ENCODE peak calls at places on chromosomes 3 and 15, in four cellular contexts. D, H, V and K are unnamed samples.

GRCh38 chr3:23550402-23550801 is 255.4 kb upstream of the UBE2E1 start:
- DNase-seq in D (no peak), H (no peak), V (no peak), K (peak)

GRCh38 chr3:4716231-4716630 is 223.1 kb downstream of the ITPR1 start:
- DNase-seq in V (no peak), D (no peak), H (no peak), K (no peak)

GRCh38 chr15:69081310-69082004 is 67.0 kb downstream of the NOX5 start:
- DNase-seq in H (no peak), D (peak), V (no peak), K (no peak)

GRCh38 chr3:111735271-111735758 is 123.8 kb upstream of the PHLDB2 start:
- DNase-seq in V (no peak), D (no peak), H (peak), K (no peak)

GRCh38 chr3:133926736-133927542 is 31.3 kb upstream of the RAB6B start:
- DNase-seq in D (no peak), H (no peak), V (no peak), K (no peak)

GRCh38 chr15:79332824-79333510 is 22.1 kb downstream of the TMED3 start:
- DNase-seq in V (no peak), D (no peak), H (no peak), K (no peak)

GRCh38 chr3:155934215-155934614 is 63.8 kb downstream of the GMPS start:
- DNase-seq in H (no peak), D (no peak), V (no peak), K (no peak)

GRCh38 chr3:69739204-69740102 is at the start of gene MITF:
- DNase-seq in H (peak), V (no peak), D (peak), K (peak)

GRCh38 chr15:89211678-89212170 is 9.7 kb downstream of the RLBP1 start:
- DNase-seq in D (no peak), V (no peak), H (no peak), K (no peak)

GRCh38 chr3:139118835-139119234 is 74.1 kb upstream of the PRR23C start:
- DNase-seq in H (no peak), D (peak), V (no peak), K (no peak)

GRCh38 chr3:31908391-31909097 is 72.5 kb downstream of the OSBPL10 start:
- DNase-seq in D (no peak), H (peak), V (no peak), K (no peak)

GRCh38 chr3:106371605-106372292 is 502.9 kb upstream of the CBLB start:
- DNase-seq in D (no peak), H (no peak), V (no peak), K (no peak)

GRCh38 chr15:95581595-95581994 is 748.9 kb upstream of the NR2F2 start:
- DNase-seq in H (no peak), D (no peak), V (no peak), K (no peak)

GRCh38 chr15:90557147-90557546 is 27.4 kb downstream of the CRTC3 start:
- DNase-seq in D (no peak), V (peak), H (no peak), K (peak)

GRCh38 chr15:39031596-39031995 is 467.0 kb upstream of the RASGRP1 start:
- DNase-seq in H (no peak), D (no peak), V (no peak), K (no peak)

GRCh38 chr15:77981281-77982126 is 96.0 kb downstream of the TBC1D2B start:
- DNase-seq in H (no peak), D (no peak), V (no peak), K (no peak)

GRCh38 chr3:184741259-184741556 is 29.3 kb upstream of the MAGEF1 start:
- DNase-seq in H (no peak), D (no peak), V (no peak), K (no peak)

DNA sequence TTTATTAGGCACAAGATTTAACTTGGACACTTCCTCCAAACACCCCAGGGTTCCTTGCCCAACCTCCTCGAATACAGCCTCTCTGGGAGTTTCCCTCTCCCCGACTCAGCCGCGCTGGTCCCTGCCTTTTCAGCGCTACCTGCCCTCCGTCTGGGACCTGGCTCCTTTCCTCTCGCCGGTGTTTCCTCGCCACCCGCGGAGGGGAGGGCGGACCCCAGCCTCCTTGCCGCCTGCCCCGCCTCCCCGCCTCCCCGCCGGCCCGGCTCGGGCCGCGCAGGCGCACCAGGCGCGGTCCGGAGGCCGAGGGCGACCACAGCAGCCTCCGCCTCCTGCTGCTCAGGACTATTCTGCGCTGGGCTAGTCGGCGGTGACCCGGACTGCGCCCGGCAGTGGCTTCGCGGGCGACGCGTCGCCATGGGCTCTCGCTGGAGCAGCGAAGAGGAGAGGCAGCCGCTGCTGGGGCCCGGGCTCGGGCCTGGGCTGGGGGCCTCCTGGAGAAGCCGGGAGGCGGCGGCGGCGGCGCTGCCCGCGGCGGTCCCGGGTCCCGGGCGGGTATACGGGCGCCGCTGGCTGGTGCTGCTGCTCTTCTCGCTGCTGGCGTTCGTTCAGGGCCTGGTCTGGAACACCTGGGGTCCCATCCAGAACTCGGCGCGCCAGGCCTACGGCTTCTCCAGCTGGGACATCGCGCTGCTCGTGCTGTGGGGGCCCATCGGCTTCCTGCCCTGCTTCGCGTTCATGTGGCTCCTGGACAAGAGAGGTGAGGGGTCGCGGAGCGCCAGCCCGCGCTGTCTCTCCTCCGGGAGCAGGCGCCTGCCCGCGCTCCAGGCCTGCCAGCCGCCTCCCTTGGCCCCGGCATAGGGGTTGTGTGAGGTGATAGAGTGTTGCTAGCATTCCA is at the start of gene SLC49A4:
- DNase-seq in D (peak), V (peak), H (peak), K (peak)
- TF ChIP-seq CTCF in D (no peak), V (no peak), H (no peak), K (no peak)

DNA sequence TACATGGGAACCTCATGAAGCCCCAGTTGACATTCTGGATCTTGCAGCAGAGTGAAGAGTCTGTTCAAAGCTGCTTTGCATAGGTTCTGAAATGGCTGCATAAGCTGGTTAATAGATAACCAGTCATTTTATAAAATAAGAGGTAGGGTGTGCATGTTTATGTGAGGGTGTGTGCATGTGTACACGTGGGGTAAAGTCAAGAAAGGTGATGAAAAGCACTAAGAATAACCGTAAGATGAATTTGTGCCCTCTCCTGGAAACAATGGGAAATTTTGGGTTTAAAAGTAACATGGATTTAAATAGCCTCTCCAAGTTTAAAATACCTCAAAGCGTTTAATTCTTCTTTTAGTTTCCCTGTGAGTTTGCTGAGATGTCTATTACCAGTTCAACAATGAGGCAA is 33.0 kb downstream of the PAQR9 start:
- DNase-seq in H (peak), D (no peak), V (no peak), K (no peak)
- TF ChIP-seq CTCF in H (peak), D (peak), V (no peak), K (no peak)

DNA sequence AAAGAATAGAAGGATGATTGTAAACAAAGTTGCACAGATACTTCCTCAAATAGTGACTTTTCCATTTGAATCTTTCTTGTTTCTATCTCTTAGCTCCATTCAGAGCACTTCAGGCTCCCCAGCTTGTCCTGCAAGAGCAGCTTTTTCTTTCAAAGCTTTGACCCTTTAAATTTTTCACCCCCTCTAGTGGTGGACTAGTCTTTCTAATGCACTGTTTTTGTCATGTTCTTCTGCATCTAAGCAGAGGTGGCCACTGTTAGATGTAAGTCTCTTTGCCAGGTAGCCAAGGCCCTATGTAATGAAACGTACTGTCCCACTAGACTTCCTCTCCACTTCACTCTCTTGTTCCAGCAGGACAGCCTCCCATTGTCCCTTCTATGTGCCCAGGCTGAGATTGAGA is 74.0 kb upstream of the MANF start:
- DNase-seq in V (no peak), D (no peak), H (peak), K (peak)
- TF ChIP-seq CTCF in V (peak), D (peak), H (peak), K (peak)

DNA sequence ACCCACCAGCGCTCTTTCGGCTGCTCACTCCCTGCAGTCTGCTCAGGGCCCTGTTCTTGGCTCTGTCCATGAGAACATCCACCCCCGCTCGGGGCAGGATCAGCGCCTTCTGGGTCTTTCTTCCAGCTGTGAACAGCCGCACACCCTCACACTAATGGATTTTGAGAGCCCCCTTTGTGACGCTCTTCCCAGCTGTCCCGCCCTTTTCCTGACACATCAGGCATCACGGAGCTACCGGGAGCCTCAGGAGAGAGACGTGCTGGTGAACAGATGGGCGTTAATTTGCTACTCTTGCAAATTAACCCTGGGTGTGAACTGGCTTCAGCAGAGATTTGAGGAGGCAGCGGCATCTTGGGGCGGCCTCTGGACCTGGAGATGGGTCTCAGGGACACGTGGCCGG is 113.0 kb downstream of the TMEM266 start:
- DNase-seq in D (no peak), V (no peak), H (no peak), K (no peak)
- TF ChIP-seq CTCF in D (no peak), V (no peak), H (no peak), K (no peak)

GRCh38 chr15:87589134-87589533 is 667.4 kb downstream of the NTRK3 start:
- DNase-seq in D (no peak), V (no peak), H (no peak), K (no peak)
- TF ChIP-seq CTCF in D (no peak), V (no peak), H (no peak), K (no peak)

GRCh38 chr3:109897734-109898133 is 560.4 kb upstream of the DPPA4 start:
- DNase-seq in V (no peak), H (no peak), D (no peak), K (no peak)
- TF ChIP-seq CTCF in V (no peak), H (no peak), D (no peak), K (no peak)

GRCh38 chr3:50415066-50415465 is 55.7 kb upstream of the TMEM115 start:
- DNase-seq in V (no peak), D (no peak), H (no peak), K (no peak)
- TF ChIP-seq CTCF in V (no peak), D (no peak), H (no peak), K (no peak)

GRCh38 chr15:35206060-35206675 is 121.1 kb upstream of the NANOGP8 start:
- DNase-seq in D (no peak), V (no peak), H (peak), K (peak)
- TF ChIP-seq CTCF in D (peak), V (no peak), H (peak), K (peak)

DNA sequence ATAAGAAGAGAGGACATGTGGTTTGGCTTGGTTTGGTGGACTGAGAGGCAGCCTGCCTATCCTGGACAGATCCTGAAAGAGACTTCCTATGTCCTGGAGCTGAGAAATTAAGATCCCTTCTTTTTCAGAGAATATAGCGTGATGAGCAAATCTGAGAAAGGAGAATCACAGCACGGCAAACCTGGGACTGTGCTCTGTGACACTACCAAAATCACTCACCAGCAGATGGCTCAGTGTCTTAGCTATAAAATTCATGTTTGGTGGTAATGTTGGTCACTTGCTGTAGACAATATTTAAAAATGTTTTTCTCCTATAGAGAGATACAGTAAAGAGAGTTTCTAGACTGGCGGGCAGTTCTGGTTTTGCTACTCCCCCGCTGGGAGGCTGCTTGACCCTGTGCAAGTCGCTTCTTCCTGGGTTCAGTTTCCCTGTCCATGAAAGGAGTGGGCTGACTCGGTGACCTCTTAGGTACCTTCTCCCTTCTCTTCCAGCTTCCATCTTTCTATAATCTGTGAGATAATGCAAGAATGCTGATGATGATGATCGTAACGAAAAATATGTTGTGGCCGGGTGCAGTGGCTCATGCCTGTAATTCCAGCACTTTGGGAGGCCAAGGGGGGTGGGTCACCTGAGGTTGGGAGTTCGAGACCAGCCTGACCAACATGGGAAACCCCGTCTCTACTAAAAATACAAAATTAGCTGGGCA is 7.6 kb upstream of the HES1 start:
- DNase-seq in V (no peak), D (no peak), H (no peak), K (no peak)
- TF ChIP-seq CTCF in V (no peak), D (no peak), H (no peak), K (no peak)

GRCh38 chr3:9946112-9947024 is 5.8 kb downstream of the PRRT3 start:
- DNase-seq in D (peak), V (peak), H (peak), K (peak)
- TF ChIP-seq CTCF in D (peak), V (peak), H (peak), K (peak)